ENCODE peak calls at places on chromosomes 7 and 10, in five cellular contexts. W is uterus; F is activated CD4-positive, alpha-beta T cell treated with anti-CD3 and anti-CD28 coated beads, Interleukin-2, amount 50 U/mL, for 48 hours; D is dermis blood vessel endothelial cell; X is brain microvascular endothelial cell. T is an unnamed sample.

GRCh38 chr7:143085109-143085508 is 33.0 kb downstream of the OR6V1 start:
- DNase-seq in W (no peak), F (no peak), D (no peak), X (no peak), T (no peak)

GRCh38 chr7:29988391-29989256 is 977 bp downstream of the SCRN1 start:
- DNase-seq in W (peak; percentile 49), F (peak; percentile 25), D (peak; percentile 56), X (peak; percentile 64), T (peak; percentile 53)

GRCh38 chr10:76774987-76775603 is 862.5 kb downstream of the KCNMA1 start:
- DNase-seq in W (no peak), F (no peak), D (no peak), X (no peak), T (peak; percentile 63)

GRCh38 chr10:122707535-122707934 is 7.9 kb upstream of the C10orf120 start:
- DNase-seq in W (no peak), F (no peak), D (no peak), X (no peak), T (no peak)

GRCh38 chr7:21869785-21870402 is 75.8 kb downstream of the CDCA7L start:
- DNase-seq in W (no peak), F (no peak), D (no peak), X (peak; percentile 42), T (no peak)

GRCh38 chr10:120833222-120833928 is 17.8 kb upstream of the WDR11 start:
- DNase-seq in W (no peak), F (no peak), D (no peak), X (peak; percentile 5), T (no peak)

GRCh38 chr7:2757904-2758672 is 70.1 kb downstream of the AMZ1 start:
- DNase-seq in W (peak; percentile 78), F (peak; percentile 83), D (peak; percentile 90), X (peak; percentile 98), T (no peak)

GRCh38 chr7:33262476-33262875 is 133.1 kb downstream of the BBS9 start:
- DNase-seq in W (no peak), F (no peak), D (no peak), X (peak; percentile 31), T (no peak)

GRCh38 chr7:42117201-42117600 is 119.8 kb downstream of the GLI3 start:
- DNase-seq in W (no peak), F (no peak), D (no peak), X (no peak), T (no peak)

GRCh38 chr10:120253131-120253530 is 203.9 kb upstream of the PLPP4 start:
- DNase-seq in W (no peak), F (no peak), D (no peak), X (no peak), T (no peak)

GRCh38 chr7:107879400-107880035 is 11.5 kb upstream of the DLD start:
- DNase-seq in W (no peak), F (peak; percentile 40), D (peak; percentile 81), X (peak; percentile 68), T (no peak)

GRCh38 chr10:96387601-96388000 is 28.8 kb upstream of the OPALIN start:
- DNase-seq in W (no peak), F (no peak), D (no peak), X (no peak), T (no peak)

GRCh38 chr7:156816943-156817572 is 75.9 kb downstream of the LMBR1 start:
- DNase-seq in W (no peak), F (no peak), D (peak; percentile 46), X (no peak), T (no peak)

GRCh38 chr10:103616705-103617361 is 123.3 kb downstream of the NEURL1 start:
- DNase-seq in W (peak; percentile 92), F (no peak), D (no peak), X (no peak), T (peak; percentile 75)

GRCh38 chr7:4266270-4267040 is 415.6 kb upstream of the FOXK1 start:
- DNase-seq in W (no peak), F (no peak), D (no peak), X (no peak), T (no peak)

GRCh38 chr10:71212249-71213126 is at the start of gene UNC5B:
- DNase-seq in W (peak; percentile 87), F (peak; percentile 72), D (peak; percentile 89), X (peak; percentile 79), T (peak; percentile 93)

GRCh38 chr7:35253182-35253679 is 669 bp downstream of the TBX20 start:
- DNase-seq in W (no peak), F (no peak), D (no peak), X (no peak), T (no peak)

GRCh38 chr7:157688439-157689268 is 351.9 kb downstream of the DNAJB6 start:
- DNase-seq in W (no peak), F (no peak), D (no peak), X (no peak), T (no peak)

GRCh38 chr10:29651767-29652166 is 17.0 kb upstream of the SVIL start:
- DNase-seq in W (no peak), F (no peak), D (no peak), X (no peak), T (no peak)